ENCODE peak calls at places on chromosomes 3 and 15, in six cellular contexts. X is NT2/D1, P is pancreas, Z is astrocyte, L is heart left ventricle, C is right cardiac atrium. F is an unnamed sample. For H3K4me1, the result is how much of the 10 kb centered on the place peaks cover.

GRCh38 chr15:72271895-72272212 is 500 bp downstream of the PARP6 start:
- DNase-seq in X (no peak), P (no peak), Z (peak), L (no peak), C (no peak), F (peak)

GRCh38 chr3:30098656-30099454 is 507.5 kb upstream of the TGFBR2 start:
- DNase-seq in X (no peak), P (no peak), Z (peak), L (no peak), C (no peak), F (no peak)

GRCh38 chr15:71737761-71738160 is 72.6 kb upstream of the NR2E3 start:
- DNase-seq in X (no peak), P (no peak), Z (no peak), L (no peak), C (no peak), F (no peak)

GRCh38 chr3:52983336-52983807 is 62.5 kb downstream of the SFMBT1 start:
- DNase-seq in X (no peak), P (no peak), Z (no peak), L (no peak), C (no peak), F (no peak)

GRCh38 chr3:195768414-195768813 is 43.3 kb downstream of the MUC4 start:
- DNase-seq in X (no peak), P (no peak), Z (no peak), L (no peak), C (no peak), F (no peak)

GRCh38 chr15:47991376-47991775 is 129.4 kb upstream of the SLC24A5 start:
- DNase-seq in X (no peak), P (no peak), Z (peak), L (no peak), C (no peak), F (no peak)

GRCh38 chr15:74172751-74173544 is 562 bp upstream of the ISLR start:
- DNase-seq in X (no peak), P (no peak), Z (peak), L (peak), C (peak), F (no peak)

GRCh38 chr15:85408270-85408746 is 27.9 kb downstream of the AKAP13 start:
- DNase-seq in X (no peak), P (no peak), Z (no peak), L (no peak), C (no peak), F (no peak)

GRCh38 chr15:85582076-85582718 is 201.8 kb downstream of the AKAP13 start:
- DNase-seq in X (no peak), P (no peak), Z (peak), L (no peak), C (no peak), F (no peak)

GRCh38 chr15:82680200-82681102 is 29.2 kb downstream of the AP3B2 start:
- DNase-seq in X (peak), P (peak), Z (no peak), L (no peak), C (peak), F (no peak)

GRCh38 chr15:60115579-60116415 is 111.7 kb downstream of the FOXB1 start:
- DNase-seq in X (no peak), P (no peak), Z (peak), L (no peak), C (no peak), F (no peak)

GRCh38 chr3:62201438-62202035 is 171.8 kb downstream of the FEZF2 start:
- DNase-seq in X (no peak), P (no peak), Z (peak), L (no peak), C (no peak), F (no peak)

GRCh38 chr3:138675393-138675792 is 66.8 kb downstream of the FAIM start:
- DNase-seq in X (no peak), P (no peak), Z (peak), L (no peak), C (no peak), F (no peak)

GRCh38 chr15:57992761-57993295 is 72.7 kb downstream of the ALDH1A2 start:
- DNase-seq in X (no peak), P (no peak), Z (no peak), L (no peak), C (no peak), F (no peak)

GRCh38 chr15:73900129-73900712 is 26.0 kb upstream of the LOXL1 start:
- DNase-seq in X (no peak), P (no peak), Z (peak), L (no peak), C (no peak), F (no peak)

DNA sequence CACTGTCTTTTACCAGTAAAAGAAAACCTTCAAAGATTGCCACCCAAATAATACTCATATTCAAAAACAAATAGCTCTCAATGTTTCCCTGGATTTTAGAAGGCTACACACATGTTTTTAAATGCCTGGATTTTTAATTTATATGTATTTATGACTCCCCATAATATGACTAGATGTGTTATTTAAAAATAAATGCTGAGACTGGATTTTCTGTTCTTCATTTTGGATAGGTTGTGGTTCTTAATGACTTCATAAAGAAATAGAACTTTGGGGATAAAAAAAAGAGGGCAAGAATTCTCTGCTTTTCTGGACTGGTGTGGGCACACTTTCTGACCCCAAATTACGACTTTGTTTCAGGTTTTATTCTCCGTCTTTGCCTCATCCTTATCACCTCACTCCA is 62.8 kb upstream of the LEKR1 start:
- DNase-seq in X (no peak), P (no peak), Z (no peak), L (no peak), C (no peak), F (no peak)
- H3K4me1 ChIP-seq in X (under half), P (under half), Z (under half), L (under half), C (under half), F (under half)

GRCh38 chr15:101232677-101233076 is 19.2 kb downstream of the CHSY1 start:
- DNase-seq in X (no peak), P (no peak), Z (no peak), L (no peak), C (no peak), F (peak)

GRCh38 chr15:101233651-101234281 is 18.1 kb downstream of the CHSY1 start:
- DNase-seq in X (no peak), P (no peak), Z (no peak), L (no peak), C (no peak), F (no peak)

GRCh38 chr15:101239724-101240136 is 12.1 kb downstream of the CHSY1 start:
- DNase-seq in X (no peak), P (no peak), Z (no peak), L (no peak), C (no peak), F (no peak)

GRCh38 chr15:101240364-101240763 is 11.5 kb downstream of the CHSY1 start:
- DNase-seq in X (no peak), P (no peak), Z (peak), L (no peak), C (no peak), F (no peak)

GRCh38 chr15:101237161-101237775 is 14.6 kb downstream of the CHSY1 start:
- DNase-seq in X (no peak), P (no peak), Z (no peak), L (no peak), C (no peak), F (no peak)
- H3K4me3 ChIP-seq in X (no peak), P (no peak), Z (no peak), L (no peak), C (no peak), F (no peak)

GRCh38 chr3:179177611-179178010 is 29.5 kb downstream of the PIK3CA start:
- DNase-seq in X (no peak), P (no peak), Z (no peak), L (no peak), C (no peak), F (no peak)

GRCh38 chr3:179181021-179181472 is 32.9 kb downstream of the PIK3CA start:
- DNase-seq in X (no peak), P (no peak), Z (peak), L (no peak), C (no peak), F (no peak)

GRCh38 chr3:179181993-179182551 is 33.9 kb downstream of the PIK3CA start:
- DNase-seq in X (no peak), P (no peak), Z (peak), L (no peak), C (no peak), F (no peak)

GRCh38 chr3:179179979-179180758 is 32.0 kb downstream of the PIK3CA start:
- DNase-seq in X (no peak), P (no peak), Z (peak), L (no peak), C (no peak), F (no peak)

GRCh38 chr3:179179256-179179655 is 31.1 kb downstream of the PIK3CA start:
- DNase-seq in X (no peak), P (no peak), Z (no peak), L (no peak), C (no peak), F (no peak)
- H3K4me1 ChIP-seq in X (under half), P (under half), Z (under half), L (half or more), C (under half), F (half or more)

GRCh38 chr3:188734395-188734794 is 437.4 kb upstream of the TPRG1 start:
- DNase-seq in X (no peak), P (no peak), Z (no peak), L (no peak), C (no peak), F (no peak)

GRCh38 chr3:188728371-188728896 is 443.3 kb upstream of the TPRG1 start:
- DNase-seq in X (no peak), P (no peak), Z (no peak), L (no peak), C (no peak), F (no peak)

GRCh38 chr3:188727052-188727451 is 444.7 kb upstream of the TPRG1 start:
- DNase-seq in X (no peak), P (no peak), Z (no peak), L (no peak), C (no peak), F (no peak)

DNA sequence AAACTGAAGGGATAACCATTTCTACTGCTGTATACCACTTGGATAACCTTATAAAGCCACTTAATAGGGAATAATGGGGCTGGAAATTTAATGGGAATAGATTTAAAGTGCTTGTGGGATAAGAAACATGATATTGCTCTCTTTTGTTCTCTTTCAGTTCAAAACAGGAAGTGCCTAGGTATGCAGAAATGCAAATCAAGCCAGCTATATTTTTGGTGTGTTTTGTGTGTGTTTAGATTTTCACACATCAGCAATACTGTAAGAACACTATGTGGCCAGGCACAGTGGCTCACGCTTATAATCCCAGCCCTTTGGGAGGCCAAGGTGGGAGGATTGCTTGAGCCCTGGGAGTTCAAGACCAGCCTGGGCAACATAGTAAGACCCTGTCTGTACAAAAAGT is 442.3 kb upstream of the TPRG1 start:
- DNase-seq in X (no peak), P (no peak), Z (no peak), L (no peak), C (no peak), F (no peak)
- H3K4me3 ChIP-seq in X (no peak), P (no peak), Z (no peak), L (no peak), C (no peak), F (no peak)

GRCh38 chr3:68060186-68060585 is 405.8 kb upstream of the SUCLG2 start:
- DNase-seq in X (no peak), P (no peak), Z (no peak), L (no peak), C (no peak), F (no peak)

GRCh38 chr3:68057637-68058320 is 403.4 kb upstream of the SUCLG2 start:
- DNase-seq in X (no peak), P (no peak), Z (no peak), L (no peak), C (no peak), F (no peak)

GRCh38 chr3:68055238-68055637 is 400.8 kb upstream of the SUCLG2 start:
- DNase-seq in X (no peak), P (no peak), Z (no peak), L (no peak), C (no peak), F (no peak)

GRCh38 chr3:68059628-68060027 is 405.2 kb upstream of the SUCLG2 start:
- DNase-seq in X (no peak), P (no peak), Z (no peak), L (no peak), C (no peak), F (no peak)
- H3K4me1 ChIP-seq in X (under half), P (under half), Z (under half), L (under half), C (under half), F (under half)

DNA sequence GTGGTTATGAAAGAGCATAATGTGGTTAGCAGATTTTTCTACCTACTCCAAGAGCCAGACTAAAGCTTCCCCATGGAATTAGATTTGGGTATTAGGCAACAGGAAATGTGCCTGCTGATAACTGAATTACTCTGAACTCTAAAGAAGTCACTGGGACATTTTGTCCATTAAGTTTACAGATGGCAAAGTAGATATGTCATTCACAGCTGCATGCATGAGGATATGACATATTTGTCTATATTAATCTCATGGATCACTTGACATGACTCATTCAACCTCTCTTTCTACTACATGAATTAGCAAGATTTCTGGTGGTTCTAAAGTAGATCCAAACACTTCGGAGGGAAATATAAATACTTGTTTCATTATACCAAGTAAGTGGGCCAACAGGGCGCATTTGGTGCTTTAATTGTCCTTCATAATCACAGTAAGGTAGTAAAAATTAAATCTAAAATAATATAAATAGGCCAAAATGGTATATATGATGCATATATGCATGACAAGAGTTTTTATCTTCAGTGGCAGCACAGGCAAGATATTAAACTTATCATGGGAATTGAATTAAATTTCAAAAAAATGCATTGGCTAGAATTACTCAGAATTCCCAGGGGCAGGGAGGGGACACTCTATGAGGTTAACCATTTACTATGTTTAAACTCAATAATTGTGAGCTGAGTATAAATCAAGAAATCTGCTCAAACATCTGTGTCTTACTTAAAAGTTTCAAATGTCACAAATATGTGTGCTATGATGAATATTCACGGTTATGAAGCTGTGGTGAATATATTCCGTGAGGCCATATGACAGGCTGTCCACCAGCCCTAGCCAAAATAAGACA is 365.3 kb upstream of the KCNMB2 start:
- DNase-seq in X (no peak), P (no peak), Z (peak), L (no peak), C (no peak), F (no peak)
- H3K4me3 ChIP-seq in X (no peak), P (no peak), Z (no peak), L (no peak), C (no peak), F (no peak)

GRCh38 chr3:18420584-18420983 is 4.6 kb downstream of the SATB1 start:
- DNase-seq in X (no peak), P (no peak), Z (no peak), L (no peak), C (no peak), F (no peak)
- H3K4me1 ChIP-seq in X (under half), P (under half), Z (under half), L (under half), C (under half), F (under half)